ENCODE peak calls at places on chromosomes 12 and 14, in six cellular contexts. Q is IMR-90, P is H9, U is trophoblast cell, X is mesenchymal stem cell, O is H1. I is an unnamed sample.

GRCh38 chr12:121524196-121524930 is 56.5 kb downstream of the KDM2B start:
- DNase-seq in Q (no peak), P (no peak), U (no peak), X (no peak), O (no peak), I (no peak)

GRCh38 chr12:6570264-6570887 is 2.3 kb upstream of the NOP2 start:
- DNase-seq in P (peak), X (peak), O (no peak), U (no peak), Q (no peak), I (no peak)

GRCh38 chr14:100810861-100811461 is 15.0 kb upstream of the MEG3 start:
- DNase-seq in O (no peak), P (no peak), X (no peak), U (no peak), Q (no peak), I (no peak)

GRCh38 chr12:120468271-120468845 is 1.2 kb downstream of the SRSF9 start:
- DNase-seq in Q (peak), P (peak), O (no peak), U (peak), X (peak), I (peak)

GRCh38 chr12:110348431-110349059 is 55.0 kb downstream of the ANAPC7 start:
- DNase-seq in Q (no peak), X (no peak), U (no peak), P (no peak), O (no peak), I (no peak)

GRCh38 chr12:67096533-67097318 is 172.4 kb upstream of the CAND1 start:
- DNase-seq in Q (no peak), O (no peak), P (no peak), U (peak), X (peak), I (no peak)

GRCh38 chr12:7190268-7191055 is 976 bp downstream of the PEX5 start:
- DNase-seq in Q (peak), O (no peak), U (no peak), X (peak), P (peak), I (no peak)

GRCh38 chr12:105076098-105076497 is 8.2 kb downstream of the ALDH1L2 start:
- DNase-seq in O (no peak), Q (peak), U (no peak), P (no peak), X (peak), I (no peak)

GRCh38 chr12:8780389-8780788 is 42.0 kb upstream of the A2ML1 start:
- DNase-seq in U (peak), Q (peak), P (peak), O (no peak), X (peak), I (no peak)

GRCh38 chr12:127126260-127126628 is 1140.7 kb upstream of the TMEM132C start:
- DNase-seq in X (no peak), O (no peak), U (no peak), Q (no peak), P (no peak), I (no peak)

GRCh38 chr14:71399057-71399487 is 491.8 kb downstream of the PCNX1 start:
- DNase-seq in P (no peak), U (peak), X (no peak), O (no peak), Q (peak), I (no peak)

GRCh38 chr14:99389171-99389826 is 91.4 kb downstream of the SETD3 start:
- DNase-seq in O (peak), X (peak), P (peak), U (peak), Q (peak), I (peak)

GRCh38 chr14:64444984-64445845 is 20.1 kb upstream of the AKAP5 start:
- DNase-seq in P (no peak), X (peak), O (no peak), Q (peak), U (peak), I (no peak)

GRCh38 chr12:19867151-19867550 is 427.9 kb downstream of the AEBP2 start:
- DNase-seq in X (no peak), Q (no peak), P (no peak), O (no peak), U (no peak), I (no peak)

GRCh38 chr12:27593266-27593665 is 69.3 kb downstream of the PPFIBP1 start:
- DNase-seq in Q (no peak), U (peak), X (no peak), O (no peak), P (no peak), I (no peak)

GRCh38 chr14:56730468-56731145 is 79.7 kb downstream of the OTX2 start:
- DNase-seq in X (no peak), Q (no peak), U (no peak), O (no peak), P (peak), I (no peak)

GRCh38 chr12:122836027-122836921 is 1.0 kb downstream of the HIP1R start:
- DNase-seq in U (peak), Q (peak), X (peak), O (no peak), P (peak), I (no peak)

GRCh38 chr14:73477618-73478266 is 13.0 kb upstream of the RIOX1 start:
- DNase-seq in O (no peak), Q (peak), U (peak), P (no peak), X (no peak), I (no peak)

GRCh38 chr12:102234599-102234998 is 37.0 kb upstream of the PMCH start:
- DNase-seq in O (no peak), X (no peak), P (no peak), U (no peak), Q (no peak), I (no peak)

GRCh38 chr14:52111583-52111982 is 42.7 kb upstream of the NID2 start:
- DNase-seq in P (no peak), Q (peak), O (no peak), U (peak), X (peak), I (no peak)

GRCh38 chr14:101231828-101232227 is 328.3 kb upstream of the RTL1 start:
- DNase-seq in O (no peak), X (no peak), P (peak), Q (no peak), U (no peak), I (no peak)

GRCh38 chr12:125330645-125331341 is 265.6 kb downstream of the AACS start:
- DNase-seq in U (peak), X (no peak), P (peak), Q (no peak), O (no peak), I (peak)

GRCh38 chr14:90697577-90698206 is 118.5 kb downstream of the TTC7B start:
- DNase-seq in U (peak), O (peak), X (peak), Q (peak), P (peak), I (peak)

GRCh38 chr12:83823386-83824045 is 1089.1 kb downstream of the SLC6A15 start:
- DNase-seq in P (peak), U (peak), Q (no peak), X (peak), O (peak), I (peak)

GRCh38 chr14:61927015-61927414 is 164.8 kb downstream of the SNAPC1 start:
- DNase-seq in X (peak), P (no peak), U (peak), O (no peak), Q (peak), I (no peak)

GRCh38 chr12:75480469-75480949 is at the start of gene GLIPR1:
- DNase-seq in U (peak), O (no peak), Q (peak), X (peak), P (no peak), I (no peak)
- H3K18ac ChIP-seq in U (no peak), O (peak), Q (peak), X (peak), P (no peak), I (no peak)

DNA sequence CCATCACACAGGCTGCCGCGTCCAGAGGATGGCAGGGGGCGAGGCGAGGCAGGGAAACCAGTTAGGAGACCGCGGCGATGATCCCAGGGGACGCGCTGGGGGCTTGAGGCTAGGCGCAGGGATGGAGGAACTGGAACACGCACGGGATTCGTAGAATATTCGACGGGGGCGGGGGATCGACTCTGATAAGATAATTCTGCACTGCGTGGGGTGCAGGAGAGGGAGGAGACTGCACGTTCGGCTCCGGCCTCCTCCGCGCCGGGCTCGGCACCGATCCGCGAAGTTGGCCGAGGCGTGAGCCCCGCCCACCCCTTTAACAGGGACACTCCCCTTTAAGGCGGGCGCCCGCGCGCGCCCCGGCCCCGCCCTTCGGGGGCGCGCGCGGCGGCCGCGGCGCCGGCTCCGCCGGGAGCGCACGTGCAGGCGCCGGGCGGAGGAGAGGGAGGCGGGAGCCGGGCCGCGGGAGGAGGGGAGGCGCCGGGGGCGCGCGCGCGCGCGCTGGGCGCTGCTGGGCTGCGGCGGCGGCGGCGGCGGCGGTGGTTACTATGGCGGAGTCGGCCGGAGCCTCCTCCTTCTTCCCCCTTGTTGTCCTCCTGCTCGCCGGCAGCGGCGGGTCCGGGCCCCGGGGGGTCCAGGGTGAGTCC is at the start of gene ACVR1B:
- DNase-seq in U (peak), Q (peak), O (no peak), X (peak), P (peak), I (peak)
- H2BK120ac ChIP-seq in U (peak), Q (peak), O (no peak), X (peak), P (no peak), I (no peak)

GRCh38 chr12:32708926-32709325 is 29.8 kb downstream of the DNM1L start:
- DNase-seq in P (no peak), O (no peak), Q (no peak), U (no peak), X (no peak), I (no peak)
- H3K14ac ChIP-seq in P (no peak), O (no peak), Q (no peak), U (no peak), X (no peak), I (no peak)

GRCh38 chr12:62654558-62655241 is 188.1 kb downstream of the MON2 start:
- DNase-seq in P (peak), X (no peak), U (peak), Q (no peak), O (no peak), I (no peak)
- H3K18ac ChIP-seq in P (peak), X (no peak), U (no peak), Q (no peak), O (peak), I (peak)

GRCh38 chr14:87567926-87568325 is 425.1 kb downstream of the GALC start:
- DNase-seq in X (peak), P (no peak), O (no peak), U (no peak), Q (no peak), I (no peak)
- H2BK120ac ChIP-seq in X (no peak), P (no peak), O (no peak), U (no peak), Q (no peak), I (no peak)

DNA sequence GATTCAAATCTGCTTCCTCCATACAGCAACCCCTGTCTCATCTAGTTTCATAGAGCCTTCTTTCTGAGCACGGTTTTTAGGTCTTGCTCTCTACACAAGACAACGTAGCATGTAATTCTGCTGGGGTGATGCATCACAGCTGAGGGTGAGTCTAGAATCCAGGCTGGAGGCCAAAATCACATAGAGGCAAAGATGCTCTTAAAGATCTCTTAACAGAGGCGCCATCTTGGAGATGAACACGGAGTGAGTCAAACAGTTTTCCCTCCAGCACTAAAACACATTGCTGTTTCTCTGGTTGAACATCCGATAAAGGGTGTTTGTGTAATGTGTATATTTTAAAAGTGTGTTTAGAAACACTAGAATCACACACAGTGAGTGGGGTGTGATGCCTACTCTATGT is 78.9 kb downstream of the NOS1 start:
- DNase-seq in X (no peak), U (no peak), O (no peak), P (no peak), Q (no peak), I (no peak)
- H3K14ac ChIP-seq in X (no peak), U (no peak), O (no peak), P (no peak), Q (no peak), I (no peak)

I was measured in neuronal stem cell.